ENCODE peak calls at places on chromosomes 12 and 14, in eight cellular contexts. S is SHP77, X is NCI-H1694 treated with DMSO at 0.1 percent for 48 hours, Q is T-helper 17 cell, O is GM10248, T is stomach, J is memory B cell, Y is NCI-H524 treated with DMSO at 0.1 percent for 48 hours. W is an unnamed sample.
A peak's percentile ranks its signal among the peaks of the same experiment; 100 is the strongest.

GRCh38 chr12:51972849-51973273 is 21.4 kb downstream of the ACVR1B start:
- DNase-seq in S (no peak), X (no peak), Q (no peak), O (no peak), T (peak; percentile 44), J (no peak), Y (no peak), W (no peak)

GRCh38 chr12:113860059-113860820 is 105.9 kb downstream of the RBM19 start:
- DNase-seq in S (peak; percentile 51), X (peak; percentile 33), Q (no peak), O (no peak), T (no peak), J (no peak), Y (no peak), W (no peak)

GRCh38 chr12:54701940-54702592 is 53.9 kb upstream of the DCD start:
- DNase-seq in S (peak; percentile 38), X (peak; percentile 10), Q (no peak), O (peak; percentile 42), T (no peak), J (peak; percentile 28), Y (no peak), W (no peak)

GRCh38 chr12:116497051-116497529 is 62.1 kb upstream of the MAP1LC3B2 start:
- DNase-seq in S (no peak), X (no peak), Q (no peak), O (no peak), T (peak; percentile 54), J (no peak), Y (no peak), W (no peak)

GRCh38 chr14:69077841-69078240 is 75.1 kb downstream of the DCAF5 start:
- DNase-seq in S (no peak), X (no peak), Q (no peak), O (no peak), T (no peak), J (no peak), Y (no peak), W (no peak)

GRCh38 chr14:77133718-77134338 is 7.8 kb downstream of the ZDHHC22 start:
- DNase-seq in S (no peak), X (no peak), Q (no peak), O (peak; percentile 83), T (no peak), J (peak; percentile 67), Y (no peak), W (no peak)

GRCh38 chr12:38392584-38393144 is 76.1 kb downstream of the ALG10B start:
- DNase-seq in S (no peak), X (no peak), Q (no peak), O (no peak), T (no peak), J (no peak), Y (no peak), W (no peak)

GRCh38 chr12:10171954-10172353 is at the start of gene OLR1:
- DNase-seq in S (no peak), X (no peak), Q (no peak), O (no peak), T (no peak), J (no peak), Y (no peak), W (no peak)

GRCh38 chr12:131537267-131537920 is 173.5 kb upstream of the SFSWAP start:
- DNase-seq in S (no peak), X (no peak), Q (no peak), O (no peak), T (no peak), J (no peak), Y (no peak), W (no peak)

GRCh38 chr12:52615912-52616311 is 2.4 kb downstream of the KRT73 start:
- DNase-seq in S (no peak), X (no peak), Q (no peak), O (no peak), T (no peak), J (no peak), Y (no peak), W (no peak)

GRCh38 chr14:35944847-35945246 is 118.7 kb downstream of the BRMS1L start:
- DNase-seq in S (peak; percentile 13), X (no peak), Q (no peak), O (peak; percentile 24), T (no peak), J (no peak), Y (peak; percentile 15), W (no peak)

GRCh38 chr12:45244561-45245348 is 28.9 kb downstream of the ANO6 start:
- DNase-seq in S (no peak), X (no peak), Q (no peak), O (peak; percentile 25), T (no peak), J (peak; percentile 10), Y (no peak), W (peak; percentile 56)

W was measured in GM12878.